ENCODE peak calls at places on chromosomes 11 and 22, in six cellular contexts. C, P, V, X, L and G are unnamed samples.

GRCh38 chr11:67002297-67002913 is 20.5 kb upstream of the SYT12 start:
- DNase-seq in X (no peak), C (no peak), P (no peak), V (no peak), L (no peak), G (no peak)

GRCh38 chr11:125670131-125670530 is 10.5 kb downstream of the ACRV1 start:
- DNase-seq in X (no peak), C (no peak), V (no peak), P (no peak), L (no peak), G (no peak)

GRCh38 chr11:2553886-2554285 is 109.1 kb downstream of the KCNQ1 start:
- DNase-seq in C (peak; percentile 10), X (no peak), P (no peak), V (no peak), L (no peak), G (no peak)

GRCh38 chr11:125956371-125956770 is 10.5 kb downstream of the VSIG10L2 start:
- DNase-seq in X (peak; percentile 81), V (no peak), C (peak; percentile 67), P (no peak), L (peak; percentile 37), G (no peak)

GRCh38 chr11:6488342-6488741 is 7.0 kb downstream of the TIMM10B start:
- DNase-seq in X (no peak), C (no peak), L (no peak), V (no peak), P (no peak), G (no peak)

GRCh38 chr11:94077568-94078293 is 50.9 kb upstream of the PANX1 start:
- DNase-seq in P (no peak), X (no peak), V (no peak), C (no peak), L (no peak), G (peak; percentile 48)

GRCh38 chr11:27291302-27291889 is 71.6 kb downstream of the CCDC34 start:
- DNase-seq in V (no peak), C (no peak), P (peak; percentile 55), L (peak; percentile 38), X (no peak), G (peak; percentile 51)

GRCh38 chr11:13669544-13670488 is 1.3 kb downstream of the FAR1 start:
- DNase-seq in P (no peak), C (no peak), L (no peak), V (peak; percentile 12), X (no peak), G (peak; percentile 53)

GRCh38 chr11:95593101-95593500 is 196.5 kb downstream of the FAM76B start:
- DNase-seq in L (no peak), X (no peak), V (no peak), P (no peak), C (peak; percentile 48), G (no peak)

GRCh38 chr11:15073361-15074205 is at the start of gene CALCB:
- DNase-seq in C (no peak), L (peak; percentile 33), V (no peak), X (no peak), P (no peak), G (no peak)

GRCh38 chr22:22609271-22609670 is 35.1 kb upstream of the GGTLC2 start:
- DNase-seq in P (no peak), C (no peak), V (no peak), L (no peak), X (no peak), G (no peak)

GRCh38 chr11:127492025-127492424 is 491.5 kb upstream of the KIRREL3 start:
- DNase-seq in C (no peak), L (no peak), X (no peak), P (no peak), V (no peak), G (no peak)

GRCh38 chr11:44162004-44162403 is 66.5 kb downstream of the EXT2 start:
- DNase-seq in X (no peak), P (no peak), V (no peak), L (no peak), C (no peak), G (no peak)

GRCh38 chr22:47361247-47361646 is 598.8 kb downstream of the TBC1D22A start:
- DNase-seq in P (no peak), C (no peak), V (no peak), L (no peak), X (no peak), G (no peak)

GRCh38 chr11:111299111-111300026 is 1.0 kb downstream of the POU2AF3 start:
- DNase-seq in L (peak; percentile 78), P (peak; percentile 92), C (peak; percentile 88), X (no peak), V (no peak), G (no peak)

GRCh38 chr22:22960307-22960706 is 72.7 kb downstream of the IGLL5 start:
- DNase-seq in X (no peak), P (no peak), C (no peak), V (no peak), L (no peak), G (no peak)

GRCh38 chr11:130166457-130166784 is 6.8 kb downstream of the ST14 start:
- DNase-seq in X (no peak), V (peak; percentile 94), L (peak; percentile 59), C (no peak), P (peak; percentile 49), G (no peak)

GRCh38 chr11:24489477-24489876 is 7.4 kb upstream of the LUZP2 start:
- DNase-seq in C (no peak), V (no peak), X (no peak), L (no peak), P (no peak), G (no peak)

GRCh38 chr11:75490221-75491181 is 35.2 kb downstream of the GDPD5 start:
- DNase-seq in L (no peak), C (no peak), V (peak; percentile 59), X (no peak), P (no peak), G (no peak)

GRCh38 chr22:29859976-29860766 is 22.1 kb upstream of the ASCC2 start:
- DNase-seq in C (no peak), X (no peak), P (no peak), V (no peak), L (no peak), G (no peak)

GRCh38 chr11:15580775-15581095 is 466.0 kb downstream of the INSC start:
- DNase-seq in L (no peak), V (no peak), C (no peak), P (no peak), X (no peak), G (no peak)

GRCh38 chr11:59012942-59013256 is 73.2 kb upstream of the GLYATL1B start:
- DNase-seq in L (peak; percentile 78), P (peak; percentile 73), X (no peak), C (no peak), V (no peak), G (no peak)
- TF ChIP-seq POLR2A in L (no peak), P (no peak), X (no peak), C (no peak), V (no peak), G (no peak)

DNA sequence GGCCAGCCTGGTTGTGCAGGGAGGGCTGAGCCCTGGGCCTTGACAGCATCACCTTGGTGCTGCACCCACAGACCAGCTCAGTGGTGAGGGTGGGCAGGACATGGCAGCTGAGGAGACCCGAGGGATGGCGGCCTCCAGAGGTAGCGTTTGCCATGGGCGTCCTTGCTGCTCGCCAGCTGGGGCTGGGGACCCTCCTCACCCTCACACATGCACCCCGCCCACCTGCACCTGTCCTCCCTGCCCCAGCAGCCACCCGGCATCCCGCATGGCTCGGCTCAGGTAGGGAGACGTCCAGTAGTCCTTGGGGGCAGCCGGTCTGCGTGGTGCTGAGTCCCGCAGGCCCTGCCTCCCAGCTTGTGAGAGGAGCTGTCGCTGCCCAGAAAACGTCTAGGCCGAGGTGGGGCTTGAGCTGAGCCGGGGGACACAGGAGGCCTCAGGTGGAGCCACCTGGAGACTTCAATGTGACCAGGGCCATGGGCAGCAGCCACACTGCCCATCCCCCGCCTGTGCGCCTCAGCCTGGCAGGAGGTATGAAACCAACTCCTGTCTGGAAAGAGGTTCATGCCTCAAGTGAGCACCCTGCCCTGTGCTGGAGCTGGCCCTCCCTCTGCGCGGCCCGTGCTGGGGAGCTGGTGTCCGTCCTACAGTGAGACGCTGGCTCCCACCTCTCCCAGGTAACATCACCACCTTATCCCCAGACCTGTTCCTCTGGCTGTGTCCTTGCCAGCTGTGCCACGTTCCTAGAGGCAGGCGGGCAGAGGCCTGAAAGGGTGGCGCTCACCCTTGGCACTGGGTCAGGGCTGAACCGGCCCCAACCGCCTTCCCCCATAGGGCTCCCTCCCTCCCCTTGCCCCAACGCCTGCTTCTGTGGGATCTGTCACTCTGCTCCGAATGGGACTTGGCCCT is 3.3 kb upstream of the TRABD start:
- DNase-seq in L (peak; percentile 89), P (peak; percentile 87), X (no peak), V (no peak), C (peak; percentile 47), G (no peak)
- TF ChIP-seq POLR2A in L (no peak), P (no peak), X (no peak), V (no peak), C (no peak), G (no peak)

DNA sequence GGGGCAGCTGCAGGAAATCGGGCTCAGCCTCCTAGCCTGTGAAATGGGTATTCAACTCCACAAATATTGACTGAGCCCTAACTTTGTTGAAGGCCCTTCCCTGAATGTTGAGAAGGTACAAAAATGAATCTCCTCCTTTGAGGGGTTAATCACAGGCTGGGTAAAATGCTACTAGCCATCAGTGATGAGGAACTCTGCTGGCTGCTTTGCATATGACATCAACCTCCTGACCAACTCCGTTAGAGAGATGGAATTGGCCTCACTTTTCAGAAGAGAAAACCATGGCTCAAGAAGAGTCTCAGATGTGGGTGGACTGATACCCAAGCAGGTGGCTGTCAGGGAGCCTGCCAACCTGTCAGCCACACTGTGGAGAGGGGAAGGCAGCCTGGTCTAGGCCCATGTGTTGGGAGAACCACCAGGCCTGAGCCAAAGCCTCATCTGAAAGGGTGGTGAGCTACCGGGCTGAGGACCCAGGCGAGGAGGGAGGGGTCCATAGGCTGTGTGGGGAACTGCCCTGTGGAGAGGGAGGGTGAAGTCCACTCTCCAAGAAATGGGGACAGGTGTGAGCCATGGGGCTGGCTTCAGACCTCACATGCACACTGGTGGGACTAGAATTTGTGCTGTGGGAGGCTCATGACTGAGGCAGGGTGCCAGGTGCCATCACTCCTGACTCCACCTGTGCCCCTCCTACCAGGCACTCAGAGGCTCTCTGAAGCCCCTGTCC is 11.8 kb downstream of the CDCA5 start:
- DNase-seq in V (no peak), X (no peak), C (no peak), L (no peak), P (no peak), G (no peak)
- TF ChIP-seq POLR2A in V (no peak), X (no peak), C (no peak), L (no peak), P (no peak), G (no peak)

DNA sequence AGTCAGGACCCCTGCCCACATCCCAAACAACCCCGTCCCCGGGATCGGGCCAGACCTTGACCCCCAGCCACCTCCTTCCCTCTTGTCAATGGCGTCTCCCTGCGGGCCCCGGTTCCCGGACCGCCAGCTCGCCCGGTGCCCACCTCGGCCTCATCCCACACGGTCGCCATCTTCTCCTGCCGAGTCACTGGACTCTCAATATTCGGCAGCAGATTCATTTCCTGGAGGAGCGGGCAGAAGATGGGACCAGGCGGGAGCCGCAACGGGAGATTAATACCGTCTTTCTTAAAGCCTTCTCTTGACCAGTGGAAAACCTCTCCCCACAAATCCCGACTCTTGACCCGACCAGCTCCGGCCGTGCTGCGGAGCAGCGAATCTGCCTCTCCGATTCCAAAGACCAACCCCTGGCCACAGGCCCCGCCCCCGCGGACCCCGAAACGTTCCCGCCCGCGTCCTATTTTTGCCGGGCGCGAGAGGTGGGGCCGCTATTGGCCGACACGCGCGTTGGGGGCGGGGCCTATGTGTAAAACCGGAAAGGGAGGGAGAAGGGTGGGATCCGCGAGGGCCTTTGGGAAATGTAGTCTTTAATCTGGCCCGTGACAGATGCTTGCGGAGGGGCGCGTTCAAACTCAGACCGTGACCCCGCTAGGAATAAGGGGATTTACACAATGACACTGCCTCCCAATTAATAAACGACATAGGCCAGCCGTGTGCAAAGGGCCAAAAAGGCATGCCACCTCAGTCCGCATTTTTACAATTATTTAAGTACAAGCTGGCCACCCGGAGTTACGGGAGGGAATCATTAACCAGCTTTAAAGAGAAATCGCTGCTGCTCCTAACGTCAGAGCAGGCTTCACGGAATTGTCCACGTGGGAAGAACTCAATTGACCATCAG is at the start of gene PSMC3:
- DNase-seq in V (peak; percentile 82), P (peak; percentile 99), L (peak; percentile 98), C (peak; percentile 99), X (peak; percentile 100), G (peak; percentile 97)
- TF ChIP-seq POLR2A in V (peak; percentile 70), P (no peak), L (peak; percentile 78), C (peak; percentile 72), X (no peak), G (peak; percentile 83)